ENCODE peak calls at places on chromosomes 3 and 15, in four cellular contexts. G is NAMALWA, L is tibial nerve, B is occipital lobe. O is an unnamed sample.

GRCh38 chr3:50617911-50618481 is 1.0 kb downstream of the MAPKAPK3 start:
- DNase-seq in G (no peak), L (no peak), B (no peak), O (no peak)

GRCh38 chr3:139979991-139980390 is 45.0 kb downstream of the CLSTN2 start:
- DNase-seq in G (no peak), L (no peak), B (no peak), O (no peak)

GRCh38 chr3:101039285-101039684 is 46.1 kb upstream of the ABI3BP start:
- DNase-seq in G (no peak), L (no peak), B (no peak), O (no peak)

GRCh38 chr3:30934208-30934550 is 39.7 kb upstream of the GADL1 start:
- DNase-seq in G (peak), L (no peak), B (no peak), O (peak)

GRCh38 chr15:47466357-47466756 is 250.9 kb upstream of the SEMA6D start:
- DNase-seq in G (no peak), L (no peak), B (no peak), O (no peak)

GRCh38 chr3:9727743-9728142 is 3.8 kb upstream of the BRPF1 start:
- DNase-seq in G (no peak), L (no peak), B (no peak), O (no peak)

GRCh38 chr3:63689285-63689684 is 36.8 kb downstream of the SNTN start:
- DNase-seq in G (no peak), L (no peak), B (no peak), O (no peak)

GRCh38 chr3:170033489-170033888 is 4.3 kb upstream of the GPR160 start:
- DNase-seq in G (peak), L (no peak), B (no peak), O (no peak)

GRCh38 chr3:183815565-183815943 is 9.8 kb downstream of the MAP6D1 start:
- DNase-seq in G (peak), L (no peak), B (no peak), O (no peak)

GRCh38 chr3:15159501-15160136 is 46.4 kb upstream of the CAPN7 start:
- DNase-seq in G (no peak), L (no peak), B (no peak), O (no peak)

GRCh38 chr3:169256791-169257522 is 406.6 kb downstream of the MECOM start:
- DNase-seq in G (no peak), L (no peak), B (no peak), O (peak)

GRCh38 chr3:128492353-128493220 is at the start of gene GATA2:
- DNase-seq in G (no peak), L (no peak), B (no peak), O (no peak)

GRCh38 chr15:38724827-38725226 is 160.2 kb upstream of the RASGRP1 start:
- DNase-seq in G (no peak), L (no peak), B (no peak), O (no peak)

GRCh38 chr3:161914703-161915102 is 418.1 kb downstream of the OTOL1 start:
- DNase-seq in G (peak), L (peak), B (peak), O (peak)

GRCh38 chr3:39142067-39142466 is 11.3 kb downstream of the CSRNP1 start:
- DNase-seq in G (no peak), L (no peak), B (no peak), O (no peak)

GRCh38 chr3:104628185-104628789 is 738.4 kb upstream of the ALCAM start:
- DNase-seq in G (peak), L (no peak), B (no peak), O (no peak)

GRCh38 chr15:40310001-40310959 is 2.5 kb upstream of the PLCB2 start:
- DNase-seq in G (peak), L (no peak), B (no peak), O (no peak)

GRCh38 chr3:112390783-112391641 is 58.1 kb downstream of the CD200 start:
- DNase-seq in G (no peak), L (no peak), B (peak), O (peak)

GRCh38 chr15:99158626-99159412 is 53.9 kb downstream of the SYNM start:
- DNase-seq in G (no peak), L (no peak), B (no peak), O (no peak)

GRCh38 chr3:125645613-125646012 is 50.3 kb upstream of the OSBPL11 start:
- DNase-seq in G (no peak), L (no peak), B (no peak), O (no peak)

GRCh38 chr3:156522673-156523072 is 32.2 kb downstream of the SSR3 start:
- DNase-seq in G (no peak), L (no peak), B (no peak), O (no peak)

GRCh38 chr3:26703519-26703918 is 80.9 kb downstream of the LRRC3B start:
- DNase-seq in G (no peak), L (no peak), B (no peak), O (no peak)

GRCh38 chr15:66995257-66995656 is 70.1 kb upstream of the SMAD3 start:
- DNase-seq in G (no peak), L (no peak), B (no peak), O (no peak)

GRCh38 chr15:60235951-60236710 is 161.7 kb downstream of the ANXA2 start:
- DNase-seq in G (no peak), L (no peak), B (no peak), O (no peak)

GRCh38 chr15:74642328-74642723 is 26.7 kb downstream of the CLK3 start:
- DNase-seq in G (no peak), L (no peak), B (no peak), O (no peak)

GRCh38 chr3:185789891-185790830 is 34.7 kb downstream of the IGF2BP2 start:
- DNase-seq in G (no peak), L (no peak), B (no peak), O (no peak)

GRCh38 chr3:105118905-105119304 is 247.8 kb upstream of the ALCAM start:
- DNase-seq in G (no peak), L (no peak), B (no peak), O (no peak)

GRCh38 chr3:50428007-50428633 is 68.8 kb upstream of the TMEM115 start:
- DNase-seq in G (no peak), L (no peak), B (no peak), O (no peak)

GRCh38 chr3:111539351-111540331 is 2.4 kb upstream of the CD96 start:
- DNase-seq in G (peak), L (no peak), B (no peak), O (peak)

GRCh38 chr3:188489639-188490405 is 335.9 kb downstream of the LPP start:
- DNase-seq in G (peak), L (no peak), B (no peak), O (no peak)

GRCh38 chr3:85726241-85726640 is 767.5 kb downstream of the CADM2 start:
- DNase-seq in G (no peak), L (no peak), B (no peak), O (no peak)